ENCODE peak calls at places on chromosomes 7 and 10, in eight cellular contexts. One of them, this sample, is unnamed.
A peak's percentile ranks its signal among the peaks of the same experiment; 100 is the strongest.

GRCh38 chr10:117964528-117964927 is 82.2 kb downstream of the RAB11FIP2 start:
- DNase-seq in K562: no peak
- DNase-seq in NB4: no peak
- DNase-seq in HCT116: no peak
- DNase-seq in SK-N-SH: no peak
- DNase-seq in WTC11: no peak
- DNase-seq in H1: no peak
- DNase-seq in GM12878: no peak
- DNase-seq in this sample: no peak

GRCh38 chr10:93123766-93124165 is 50.1 kb downstream of the CYP26A1 start:
- DNase-seq in K562: no peak
- DNase-seq in NB4: no peak
- DNase-seq in HCT116: no peak
- DNase-seq in SK-N-SH: no peak
- DNase-seq in WTC11: no peak
- DNase-seq in H1: no peak
- DNase-seq in GM12878: no peak
- DNase-seq in this sample: no peak

GRCh38 chr10:97059006-97059871 is 126.5 kb downstream of the SLIT1 start:
- DNase-seq in K562: no peak
- DNase-seq in NB4: no peak
- DNase-seq in HCT116: no peak
- DNase-seq in SK-N-SH: peak; percentile 54
- DNase-seq in WTC11: peak; percentile 66
- DNase-seq in H1: peak; percentile 77
- DNase-seq in GM12878: no peak
- DNase-seq in this sample: no peak

GRCh38 chr10:11444148-11444516 is 167.3 kb downstream of the USP6NL start:
- DNase-seq in K562: no peak
- DNase-seq in NB4: no peak
- DNase-seq in HCT116: no peak
- DNase-seq in SK-N-SH: no peak
- DNase-seq in WTC11: no peak
- DNase-seq in H1: peak; percentile 45
- DNase-seq in GM12878: no peak
- DNase-seq in this sample: no peak

GRCh38 chr7:132854238-132854637 is 227.7 kb downstream of the CHCHD3 start:
- DNase-seq in K562: no peak
- DNase-seq in NB4: no peak
- DNase-seq in HCT116: no peak
- DNase-seq in SK-N-SH: no peak
- DNase-seq in WTC11: no peak
- DNase-seq in H1: no peak
- DNase-seq in GM12878: no peak
- DNase-seq in this sample: no peak

GRCh38 chr7:135197906-135198655 is 13.2 kb downstream of the WDR91 start:
- DNase-seq in K562: no peak
- DNase-seq in NB4: no peak
- DNase-seq in HCT116: no peak
- DNase-seq in SK-N-SH: no peak
- DNase-seq in WTC11: no peak
- DNase-seq in H1: no peak
- DNase-seq in GM12878: no peak
- DNase-seq in this sample: no peak

GRCh38 chr10:93199221-93199681 is 125.6 kb downstream of the CYP26A1 start:
- DNase-seq in K562: peak; percentile 12
- DNase-seq in NB4: peak; percentile 74
- DNase-seq in HCT116: no peak
- DNase-seq in SK-N-SH: no peak
- DNase-seq in WTC11: no peak
- DNase-seq in H1: no peak
- DNase-seq in GM12878: no peak
- DNase-seq in this sample: peak; percentile 58

GRCh38 chr10:93294004-93294403 is 188.1 kb downstream of the MYOF start:
- DNase-seq in K562: no peak
- DNase-seq in NB4: no peak
- DNase-seq in HCT116: no peak
- DNase-seq in SK-N-SH: no peak
- DNase-seq in WTC11: no peak
- DNase-seq in H1: no peak
- DNase-seq in GM12878: no peak
- DNase-seq in this sample: peak; percentile 47

GRCh38 chr7:34320412-34320811 is 337.6 kb upstream of the NPSR1 start:
- DNase-seq in K562: no peak
- DNase-seq in NB4: no peak
- DNase-seq in HCT116: no peak
- DNase-seq in SK-N-SH: no peak
- DNase-seq in WTC11: no peak
- DNase-seq in H1: no peak
- DNase-seq in GM12878: no peak
- DNase-seq in this sample: no peak

GRCh38 chr10:21329995-21330627 is 195.4 kb downstream of the SKIDA1 start:
- DNase-seq in K562: peak; percentile 16
- DNase-seq in NB4: no peak
- DNase-seq in HCT116: peak; percentile 67
- DNase-seq in SK-N-SH: no peak
- DNase-seq in WTC11: no peak
- DNase-seq in H1: no peak
- DNase-seq in GM12878: no peak
- DNase-seq in this sample: peak; percentile 64

GRCh38 chr7:96596120-96596826 is 113.4 kb downstream of the SEM1 start:
- DNase-seq in K562: peak; percentile 16
- DNase-seq in NB4: peak; percentile 34
- DNase-seq in HCT116: no peak
- DNase-seq in SK-N-SH: peak; percentile 50
- DNase-seq in WTC11: no peak
- DNase-seq in H1: no peak
- DNase-seq in GM12878: no peak
- DNase-seq in this sample: peak; percentile 2

GRCh38 chr10:17580853-17581252 is 36.3 kb downstream of the HACD1 start:
- DNase-seq in K562: no peak
- DNase-seq in NB4: no peak
- DNase-seq in HCT116: no peak
- DNase-seq in SK-N-SH: no peak
- DNase-seq in WTC11: no peak
- DNase-seq in H1: no peak
- DNase-seq in GM12878: no peak
- DNase-seq in this sample: no peak

GRCh38 chr10:1552415-1552814 is 184.9 kb downstream of the ADARB2 start:
- DNase-seq in K562: no peak
- DNase-seq in NB4: no peak
- DNase-seq in HCT116: no peak
- DNase-seq in SK-N-SH: no peak
- DNase-seq in WTC11: no peak
- DNase-seq in H1: no peak
- DNase-seq in GM12878: no peak
- DNase-seq in this sample: no peak

GRCh38 chr10:101896466-101896865 is 52.9 kb upstream of the KCNIP2 start:
- DNase-seq in K562: no peak
- DNase-seq in NB4: no peak
- DNase-seq in HCT116: no peak
- DNase-seq in SK-N-SH: no peak
- DNase-seq in WTC11: no peak
- DNase-seq in H1: no peak
- DNase-seq in GM12878: no peak
- DNase-seq in this sample: no peak

GRCh38 chr10:101895781-101896180 is 52.2 kb upstream of the KCNIP2 start:
- DNase-seq in K562: no peak
- DNase-seq in NB4: no peak
- DNase-seq in HCT116: no peak
- DNase-seq in SK-N-SH: no peak
- DNase-seq in WTC11: no peak
- DNase-seq in H1: no peak
- DNase-seq in GM12878: no peak
- DNase-seq in this sample: no peak

GRCh38 chr10:101894742-101895141 is 51.1 kb upstream of the KCNIP2 start:
- DNase-seq in K562: no peak
- DNase-seq in NB4: no peak
- DNase-seq in HCT116: no peak
- DNase-seq in SK-N-SH: no peak
- DNase-seq in WTC11: no peak
- DNase-seq in H1: no peak
- DNase-seq in GM12878: no peak
- DNase-seq in this sample: no peak

GRCh38 chr10:101894266-101894665 is 50.7 kb upstream of the KCNIP2 start:
- DNase-seq in K562: no peak
- DNase-seq in NB4: no peak
- DNase-seq in HCT116: no peak
- DNase-seq in SK-N-SH: no peak
- DNase-seq in WTC11: no peak
- DNase-seq in H1: no peak
- DNase-seq in GM12878: no peak
- DNase-seq in this sample: no peak

GRCh38 chr10:101897633-101898032 is 54.0 kb upstream of the KCNIP2 start:
- DNase-seq in K562: no peak
- DNase-seq in NB4: no peak
- DNase-seq in HCT116: no peak
- DNase-seq in SK-N-SH: peak; percentile 8
- DNase-seq in WTC11: no peak
- DNase-seq in H1: no peak
- DNase-seq in GM12878: no peak
- DNase-seq in this sample: no peak
- TF ChIP-seq MAX in K562: no peak
- TF ChIP-seq MAX in NB4: no peak
- TF ChIP-seq MAX in HCT116: no peak
- TF ChIP-seq MAX in SK-N-SH: no peak
- TF ChIP-seq MAX in WTC11: no peak
- TF ChIP-seq MAX in H1: no peak
- TF ChIP-seq MAX in GM12878: no peak
- TF ChIP-seq MAX in this sample: no peak

DNA sequence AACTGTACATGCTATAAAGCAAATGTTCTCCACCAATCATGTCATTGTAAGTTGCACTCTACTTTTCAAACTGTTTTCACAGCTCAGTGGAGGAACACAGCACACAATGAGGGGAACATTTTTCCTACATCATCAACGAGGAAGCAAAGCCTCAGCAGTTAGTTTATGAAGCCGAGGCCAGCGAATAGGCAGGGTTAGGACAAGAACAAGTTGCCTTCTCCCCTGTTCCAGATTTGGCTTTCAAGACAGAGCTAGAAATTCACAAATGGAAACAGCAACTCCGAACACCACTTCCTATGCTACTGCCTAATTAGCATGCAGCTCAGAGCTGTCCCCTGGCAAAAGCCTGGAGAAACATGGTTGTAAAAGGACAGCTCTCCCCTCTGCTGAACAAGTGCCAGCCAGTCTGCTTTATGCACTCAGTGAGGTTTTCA is 19.8 kb downstream of the ITGB8 start:
- DNase-seq in K562: no peak
- DNase-seq in NB4: no peak
- DNase-seq in HCT116: no peak
- DNase-seq in SK-N-SH: peak; percentile 19
- DNase-seq in WTC11: no peak
- DNase-seq in H1: no peak
- DNase-seq in GM12878: no peak
- DNase-seq in this sample: no peak
- TF ChIP-seq MAX in K562: no peak
- TF ChIP-seq MAX in NB4: no peak
- TF ChIP-seq MAX in HCT116: no peak
- TF ChIP-seq MAX in SK-N-SH: no peak
- TF ChIP-seq MAX in WTC11: no peak
- TF ChIP-seq MAX in H1: no peak
- TF ChIP-seq MAX in GM12878: no peak
- TF ChIP-seq MAX in this sample: no peak

GRCh38 chr10:27504897-27505457 is 873 bp downstream of the RAB18 start:
- DNase-seq in K562: peak; percentile 42
- DNase-seq in NB4: no peak
- DNase-seq in HCT116: no peak
- DNase-seq in SK-N-SH: no peak
- DNase-seq in WTC11: no peak
- DNase-seq in H1: no peak
- DNase-seq in GM12878: no peak
- DNase-seq in this sample: no peak

GRCh38 chr10:27503498-27504006 is 552 bp upstream of the RAB18 start:
- DNase-seq in K562: no peak
- DNase-seq in NB4: peak; percentile 2
- DNase-seq in HCT116: no peak
- DNase-seq in SK-N-SH: no peak
- DNase-seq in WTC11: no peak
- DNase-seq in H1: no peak
- DNase-seq in GM12878: no peak
- DNase-seq in this sample: no peak

GRCh38 chr10:27496137-27496536 is 8.0 kb upstream of the RAB18 start:
- DNase-seq in K562: no peak
- DNase-seq in NB4: no peak
- DNase-seq in HCT116: no peak
- DNase-seq in SK-N-SH: no peak
- DNase-seq in WTC11: no peak
- DNase-seq in H1: no peak
- DNase-seq in GM12878: no peak
- DNase-seq in this sample: no peak

GRCh38 chr10:27504007-27504890 is at the start of gene RAB18:
- DNase-seq in K562: peak; percentile 99
- DNase-seq in NB4: peak; percentile 96
- DNase-seq in HCT116: peak; percentile 96
- DNase-seq in SK-N-SH: peak; percentile 93
- DNase-seq in WTC11: peak; percentile 94
- DNase-seq in H1: peak; percentile 92
- DNase-seq in GM12878: peak; percentile 96
- DNase-seq in this sample: peak; percentile 97

GRCh38 chr10:27500886-27501285 is 3.2 kb upstream of the RAB18 start:
- DNase-seq in K562: no peak
- DNase-seq in NB4: no peak
- DNase-seq in HCT116: no peak
- DNase-seq in SK-N-SH: no peak
- DNase-seq in WTC11: no peak
- DNase-seq in H1: no peak
- DNase-seq in GM12878: no peak
- DNase-seq in this sample: no peak
- TF ChIP-seq MAX in K562: no peak
- TF ChIP-seq MAX in NB4: no peak
- TF ChIP-seq MAX in HCT116: no peak
- TF ChIP-seq MAX in SK-N-SH: no peak
- TF ChIP-seq MAX in WTC11: no peak
- TF ChIP-seq MAX in H1: no peak
- TF ChIP-seq MAX in GM12878: no peak
- TF ChIP-seq MAX in this sample: no peak

GRCh38 chr10:6070647-6071046 is 8.5 kb upstream of the IL2RA start:
- DNase-seq in K562: no peak
- DNase-seq in NB4: no peak
- DNase-seq in HCT116: no peak
- DNase-seq in SK-N-SH: no peak
- DNase-seq in WTC11: no peak
- DNase-seq in H1: no peak
- DNase-seq in GM12878: no peak
- DNase-seq in this sample: no peak

GRCh38 chr10:6077071-6077675 is 11.7 kb upstream of the RBM17 start:
- DNase-seq in K562: no peak
- DNase-seq in NB4: no peak
- DNase-seq in HCT116: no peak
- DNase-seq in SK-N-SH: no peak
- DNase-seq in WTC11: no peak
- DNase-seq in H1: no peak
- DNase-seq in GM12878: no peak
- DNase-seq in this sample: no peak

GRCh38 chr10:6072215-6072941 is 10.2 kb upstream of the IL2RA start:
- DNase-seq in K562: no peak
- DNase-seq in NB4: no peak
- DNase-seq in HCT116: no peak
- DNase-seq in SK-N-SH: no peak
- DNase-seq in WTC11: no peak
- DNase-seq in H1: no peak
- DNase-seq in GM12878: no peak
- DNase-seq in this sample: no peak

GRCh38 chr10:6071181-6072175 is 9.3 kb upstream of the IL2RA start:
- DNase-seq in K562: no peak
- DNase-seq in NB4: peak; percentile 28
- DNase-seq in HCT116: no peak
- DNase-seq in SK-N-SH: no peak
- DNase-seq in WTC11: no peak
- DNase-seq in H1: no peak
- DNase-seq in GM12878: no peak
- DNase-seq in this sample: no peak

GRCh38 chr10:6074489-6075301 is 12.5 kb upstream of the IL2RA start:
- DNase-seq in K562: no peak
- DNase-seq in NB4: peak; percentile 42
- DNase-seq in HCT116: no peak
- DNase-seq in SK-N-SH: peak; percentile 17
- DNase-seq in WTC11: no peak
- DNase-seq in H1: no peak
- DNase-seq in GM12878: no peak
- DNase-seq in this sample: no peak
- TF ChIP-seq MAX in K562: no peak
- TF ChIP-seq MAX in NB4: no peak
- TF ChIP-seq MAX in HCT116: no peak
- TF ChIP-seq MAX in SK-N-SH: no peak
- TF ChIP-seq MAX in WTC11: no peak
- TF ChIP-seq MAX in H1: no peak
- TF ChIP-seq MAX in GM12878: no peak
- TF ChIP-seq MAX in this sample: no peak